ENCODE peak calls at places on chromosomes 16 and 17, in seven cellular contexts. Z is prostate gland, N is transverse colon, S is sigmoid colon, T is HL-60, U is endothelial cell of umbilical vein, I is spleen. E is an unnamed sample.

GRCh38 chr17:46805771-46806170 is 12.7 kb downstream of the WNT3 start:
- DNase-seq in Z (no peak), N (no peak), S (no peak), T (no peak), U (no peak), I (no peak), E (no peak)

GRCh38 chr16:529012-529575 is 1.6 kb downstream of the CAPN15 start:
- DNase-seq in Z (no peak), N (peak), S (no peak), T (no peak), U (no peak), I (no peak), E (no peak)

GRCh38 chr16:57698812-57699405 is 4.3 kb downstream of the DRC7 start:
- DNase-seq in Z (no peak), N (no peak), S (peak), T (no peak), U (no peak), I (no peak), E (no peak)

GRCh38 chr16:67199011-67199807 is at the start of gene ELMO3:
- DNase-seq in Z (peak), N (peak), S (no peak), T (no peak), U (no peak), I (no peak), E (no peak)

GRCh38 chr16:85963746-85964370 is 64.9 kb downstream of the IRF8 start:
- DNase-seq in Z (peak), N (peak), S (peak), T (no peak), U (no peak), I (no peak), E (no peak)

GRCh38 chr17:57811633-57812280 is 38.1 kb downstream of the MRPS23 start:
- DNase-seq in Z (no peak), N (no peak), S (no peak), T (no peak), U (no peak), I (no peak), E (no peak)

GRCh38 chr17:18225562-18226283 is at the start of gene LLGL1:
- DNase-seq in Z (no peak), N (no peak), S (no peak), T (no peak), U (peak), I (no peak), E (no peak)

GRCh38 chr16:81324808-81325207 is 10.0 kb downstream of the GAN start:
- DNase-seq in Z (no peak), N (no peak), S (peak), T (no peak), U (no peak), I (no peak), E (no peak)

GRCh38 chr16:85894266-85894665 is 4.7 kb upstream of the IRF8 start:
- DNase-seq in Z (no peak), N (peak), S (no peak), T (no peak), U (no peak), I (no peak), E (no peak)

GRCh38 chr17:75008373-75008772 is 4.1 kb upstream of the MRPL58 start:
- DNase-seq in Z (no peak), N (no peak), S (no peak), T (no peak), U (no peak), I (no peak), E (no peak)

GRCh38 chr17:63960006-63960405 is 12.7 kb downstream of the SCN4A start:
- DNase-seq in Z (no peak), N (no peak), S (no peak), T (no peak), U (no peak), I (no peak), E (no peak)

GRCh38 chr17:18074566-18075272 is 13.0 kb upstream of the DRG2 start:
- DNase-seq in Z (no peak), N (no peak), S (no peak), T (no peak), U (no peak), I (no peak), E (no peak)

DNA sequence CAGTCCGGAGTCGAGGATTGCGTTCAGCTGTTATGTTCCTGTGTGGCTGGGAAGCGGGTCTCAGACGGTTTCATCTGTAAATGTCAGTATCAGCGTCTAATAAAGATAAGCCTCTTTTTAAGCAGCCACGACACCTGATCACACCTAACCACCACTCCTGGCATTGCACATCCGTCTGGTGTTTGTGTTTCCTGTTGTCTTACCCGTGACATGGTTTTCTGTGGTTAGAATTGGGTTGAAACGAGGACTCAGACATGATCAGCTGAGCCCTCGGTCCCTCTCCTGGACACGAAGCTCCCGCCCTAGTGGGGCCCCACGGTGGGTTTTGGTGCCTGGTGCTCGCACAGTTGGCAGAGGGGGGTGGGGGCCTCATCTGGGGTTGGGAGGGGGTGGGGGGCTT is 18.3 kb downstream of the CPNE7 start:
- DNase-seq in Z (no peak), N (no peak), S (no peak), T (no peak), U (no peak), I (no peak), E (no peak)
- H3K4me3 ChIP-seq in Z (no peak), N (no peak), S (no peak), T (no peak), U (no peak), I (no peak), E (no peak)

GRCh38 chr17:1124896-1125774 is 54.6 kb downstream of the ABR start:
- DNase-seq in Z (no peak), N (no peak), S (no peak), T (no peak), U (no peak), I (no peak), E (no peak)

GRCh38 chr17:1123397-1124237 is 56.2 kb downstream of the ABR start:
- DNase-seq in Z (no peak), N (no peak), S (no peak), T (no peak), U (no peak), I (no peak), E (no peak)

GRCh38 chr17:1120596-1121441 is 59.0 kb downstream of the ABR start:
- DNase-seq in Z (no peak), N (no peak), S (no peak), T (no peak), U (no peak), I (no peak), E (no peak)

GRCh38 chr17:1124238-1124699 is 55.5 kb downstream of the ABR start:
- DNase-seq in Z (no peak), N (no peak), S (no peak), T (no peak), U (no peak), I (no peak), E (no peak)

GRCh38 chr17:1122681-1123396 is 56.9 kb downstream of the ABR start:
- DNase-seq in Z (peak), N (peak), S (peak), T (no peak), U (peak), I (peak), E (no peak)
- TF ChIP-seq POLR2AphosphoS5 in Z (peak), N (no peak), S (no peak), T (no peak), U (no peak), I (peak), E (peak)

GRCh38 chr17:59355695-59356323 is 24.4 kb downstream of the YPEL2 start:
- DNase-seq in Z (no peak), N (no peak), S (no peak), T (no peak), U (no peak), I (no peak), E (no peak)

GRCh38 chr17:59353106-59353854 is 21.8 kb downstream of the YPEL2 start:
- DNase-seq in Z (no peak), N (no peak), S (no peak), T (no peak), U (no peak), I (no peak), E (no peak)

GRCh38 chr17:59356543-59357218 is 25.2 kb downstream of the YPEL2 start:
- DNase-seq in Z (no peak), N (no peak), S (no peak), T (no peak), U (no peak), I (no peak), E (no peak)

GRCh38 chr17:59355030-59355694 is 23.7 kb downstream of the YPEL2 start:
- DNase-seq in Z (no peak), N (no peak), S (no peak), T (no peak), U (no peak), I (no peak), E (no peak)

DNA sequence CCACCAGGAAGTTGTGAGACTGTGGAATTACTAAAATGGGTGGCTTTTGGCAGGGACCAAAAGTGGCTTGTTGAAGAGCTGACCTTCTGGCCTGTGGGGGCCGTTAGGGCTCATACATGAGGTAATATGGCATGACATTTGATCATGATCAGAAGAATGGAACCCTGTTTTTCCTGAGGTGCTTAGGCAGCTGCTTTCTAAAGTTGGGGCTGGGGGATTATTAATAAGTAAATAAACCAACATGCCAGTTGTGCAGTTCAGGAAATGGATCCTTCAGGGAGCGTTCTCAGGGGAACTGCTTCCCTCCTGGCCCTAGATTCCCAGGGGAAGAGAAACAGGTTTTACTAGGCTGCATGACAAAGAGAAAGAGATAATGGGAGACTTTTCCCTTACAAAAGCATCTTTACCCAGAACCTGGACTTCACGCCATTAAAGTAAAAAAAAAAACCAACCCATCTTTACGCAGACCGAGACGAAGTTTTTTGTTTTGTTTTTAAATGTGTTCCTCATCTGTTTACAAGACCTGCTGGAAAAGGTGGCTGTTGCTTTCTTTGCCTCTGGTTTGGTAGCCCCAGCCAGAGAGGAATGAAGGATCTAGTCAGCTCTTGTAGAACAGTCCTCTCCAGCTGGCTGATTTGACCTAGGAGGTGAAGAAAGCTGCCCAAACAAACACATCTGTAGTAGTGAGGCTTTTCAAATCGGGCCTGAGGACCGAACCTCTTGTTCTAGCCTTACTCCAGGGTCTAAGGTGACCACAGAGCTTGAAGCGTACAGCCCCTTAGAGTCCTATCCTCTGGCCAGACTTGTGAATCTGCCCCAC is 22.7 kb downstream of the YPEL2 start:
- DNase-seq in Z (no peak), N (no peak), S (no peak), T (no peak), U (no peak), I (no peak), E (no peak)
- H3K4me3 ChIP-seq in Z (no peak), N (no peak), S (no peak), T (no peak), U (no peak), I (no peak), E (no peak)

GRCh38 chr16:84072014-84072413 is 29.4 kb upstream of the SLC38A8 start:
- DNase-seq in Z (no peak), N (no peak), S (no peak), T (no peak), U (peak), I (no peak), E (no peak)
- TF ChIP-seq POLR2AphosphoS5 in Z (no peak), N (no peak), S (no peak), T (no peak), U (peak), I (no peak), E (no peak)

DNA sequence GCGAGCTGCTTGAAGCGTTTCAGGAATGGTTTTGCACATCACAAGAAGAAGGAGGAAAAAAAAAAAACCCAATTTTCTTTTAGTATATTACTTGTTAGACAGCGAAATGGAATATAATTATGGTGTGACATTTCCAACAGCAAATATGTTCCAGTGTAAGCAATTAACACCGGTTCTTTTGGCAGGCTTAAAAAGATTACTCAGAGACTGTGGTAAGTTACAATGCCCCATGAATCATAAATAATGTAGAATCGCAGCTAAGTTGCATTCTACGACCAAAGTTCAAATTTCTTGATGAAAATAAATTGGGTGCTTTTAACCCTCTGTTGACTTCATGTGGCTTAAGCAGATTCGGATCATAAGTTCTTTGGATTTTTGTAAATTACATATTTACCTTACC is 245.2 kb downstream of the XYLT1 start:
- DNase-seq in Z (no peak), N (no peak), S (no peak), T (no peak), U (no peak), I (no peak), E (no peak)
- H3K4me3 ChIP-seq in Z (no peak), N (no peak), S (no peak), T (no peak), U (no peak), I (no peak), E (no peak)

GRCh38 chr16:1810536-1810935 is 16.1 kb downstream of the HAGH start:
- DNase-seq in Z (no peak), N (no peak), S (peak), T (no peak), U (no peak), I (no peak), E (no peak)

GRCh38 chr16:1815461-1815860 is 11.2 kb downstream of the HAGH start:
- DNase-seq in Z (no peak), N (no peak), S (no peak), T (no peak), U (no peak), I (peak), E (no peak)

GRCh38 chr16:1809281-1809801 is 15.8 kb upstream of the IGFALS start:
- DNase-seq in Z (no peak), N (peak), S (no peak), T (no peak), U (no peak), I (no peak), E (no peak)

GRCh38 chr16:1810106-1810505 is 16.5 kb downstream of the HAGH start:
- DNase-seq in Z (no peak), N (no peak), S (peak), T (no peak), U (no peak), I (no peak), E (no peak)

DNA sequence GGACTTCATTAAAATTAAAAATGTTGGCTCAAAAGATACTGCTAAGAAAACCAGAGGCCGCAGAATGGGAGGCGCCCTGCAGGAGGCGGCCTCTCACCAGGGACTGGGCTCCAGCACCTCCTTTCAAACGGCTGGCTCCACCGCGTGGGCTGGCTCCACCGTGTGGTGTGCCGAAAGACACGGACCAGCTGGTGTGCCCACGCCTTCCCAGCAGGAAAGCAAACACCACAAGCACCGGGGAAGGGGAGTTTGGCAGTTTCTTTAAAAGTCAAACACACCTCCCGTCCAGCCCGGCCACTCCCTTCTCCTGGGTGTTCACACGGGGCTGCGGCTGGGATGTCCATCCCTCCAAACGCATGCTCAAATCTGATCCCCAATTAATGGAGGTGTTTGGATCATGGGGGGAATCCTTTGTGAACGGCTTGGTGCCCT is 13.9 kb downstream of the HAGH start:
- DNase-seq in Z (peak), N (peak), S (peak), T (peak), U (peak), I (peak), E (no peak)
- TF ChIP-seq POLR2AphosphoS5 in Z (peak), N (no peak), S (peak), T (no peak), U (no peak), I (peak), E (no peak)

GRCh38 chr17:43359469-43360105 is 39.2 kb upstream of the ARL4D start:
- DNase-seq in Z (no peak), N (peak), S (no peak), T (no peak), U (no peak), I (no peak), E (no peak)

GRCh38 chr17:43360739-43361498 is 37.9 kb upstream of the ARL4D start:
- DNase-seq in Z (peak), N (peak), S (peak), T (peak), U (peak), I (no peak), E (peak)

GRCh38 chr17:43363181-43363925 is 35.4 kb upstream of the ARL4D start:
- DNase-seq in Z (peak), N (no peak), S (no peak), T (no peak), U (no peak), I (no peak), E (no peak)

GRCh38 chr17:43356999-43357398 is 41.8 kb upstream of the ARL4D start:
- DNase-seq in Z (no peak), N (no peak), S (no peak), T (no peak), U (no peak), I (no peak), E (no peak)

DNA sequence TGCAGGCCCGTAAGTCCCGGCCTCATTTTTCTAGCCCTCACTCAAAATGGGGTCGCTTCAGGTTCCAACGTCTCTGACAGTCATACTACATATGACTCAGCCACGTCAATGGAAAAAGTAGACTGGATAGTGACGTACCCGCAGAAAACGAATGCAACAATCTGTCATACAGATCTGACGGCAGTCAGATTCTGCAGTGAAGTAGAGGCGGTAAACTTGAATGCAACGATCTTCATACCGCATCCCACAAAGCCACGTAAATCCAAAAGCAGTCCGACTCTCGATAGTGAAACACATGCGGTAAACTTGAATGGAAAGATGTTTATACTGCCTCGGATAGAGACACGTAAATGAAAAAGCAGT is 38.4 kb upstream of the ARL4D start:
- DNase-seq in Z (peak), N (peak), S (peak), T (peak), U (peak), I (no peak), E (no peak)
- H3K4me3 ChIP-seq in Z (peak), N (peak), S (peak), T (peak), U (peak), I (peak), E (peak)

GRCh38 chr17:2380225-2380922 is 20.5 kb downstream of the MNT start:
- DNase-seq in Z (no peak), N (no peak), S (no peak), T (no peak), U (no peak), I (no peak), E (no peak)
- TF ChIP-seq POLR2AphosphoS5 in Z (no peak), N (no peak), S (no peak), T (no peak), U (no peak), I (peak), E (no peak)

GRCh38 chr17:55730808-55731207 is 8.1 kb upstream of the TMEM100 start:
- DNase-seq in Z (no peak), N (no peak), S (peak), T (no peak), U (peak), I (no peak), E (no peak)

GRCh38 chr17:55731586-55732250 is 9.1 kb upstream of the TMEM100 start:
- DNase-seq in Z (no peak), N (peak), S (peak), T (no peak), U (no peak), I (no peak), E (peak)

GRCh38 chr17:55728833-55729232 is 6.2 kb upstream of the TMEM100 start:
- DNase-seq in Z (peak), N (no peak), S (no peak), T (no peak), U (no peak), I (no peak), E (no peak)

GRCh38 chr17:55729484-55729883 is 6.8 kb upstream of the TMEM100 start:
- DNase-seq in Z (no peak), N (no peak), S (no peak), T (no peak), U (no peak), I (no peak), E (no peak)

GRCh38 chr17:55730380-55730779 is 7.7 kb upstream of the TMEM100 start:
- DNase-seq in Z (no peak), N (no peak), S (no peak), T (no peak), U (no peak), I (no peak), E (no peak)
- H3K4me3 ChIP-seq in Z (no peak), N (no peak), S (no peak), T (no peak), U (no peak), I (no peak), E (no peak)

GRCh38 chr17:4247361-4247980 is 16.3 kb downstream of the ANKFY1 start:
- DNase-seq in Z (no peak), N (peak), S (no peak), T (no peak), U (no peak), I (no peak), E (no peak)
- TF ChIP-seq POLR2AphosphoS5 in Z (no peak), N (no peak), S (no peak), T (no peak), U (no peak), I (no peak), E (no peak)

E was measured in vagina.